ENCODE peak calls at places on chromosomes 6 and 20, in nine cellular contexts. L is mesothelial cell of epicardium, Z is Karpas-422, M is EH, P is H7, O is HTR-8/SVneo, Y is astrocyte of the spinal cord, G is NCI-H1417, A is AG04449. T is an unnamed sample.

GRCh38 chr20:52590100-52590499 is 382.1 kb upstream of the TSHZ2 start:
- DNase-seq in Y (no peak), P (no peak), M (no peak), A (no peak), O (no peak), L (no peak), G (no peak), Z (no peak), T (no peak)

GRCh38 chr6:137882225-137882961 is 15.3 kb downstream of the TNFAIP3 start:
- DNase-seq in Z (peak), O (no peak), G (no peak), M (peak), L (no peak), P (no peak), A (peak), Y (peak), T (no peak)

GRCh38 chr6:105798057-105798456 is 288.1 kb upstream of the PRDM1 start:
- DNase-seq in O (no peak), Y (no peak), L (no peak), G (no peak), M (peak), A (peak), Z (no peak), P (no peak), T (no peak)

GRCh38 chr20:57480444-57481152 is 44.3 kb downstream of the CTCFL start:
- DNase-seq in O (no peak), Y (no peak), P (peak), L (no peak), G (no peak), A (no peak), Z (peak), M (no peak), T (peak)

GRCh38 chr20:22402550-22402949 is 181.8 kb downstream of the FOXA2 start:
- DNase-seq in O (no peak), M (no peak), G (peak), P (no peak), Y (no peak), L (no peak), A (no peak), Z (no peak), T (no peak)

GRCh38 chr6:41639556-41640371 is 1.5 kb downstream of the MDFI start:
- DNase-seq in O (no peak), A (no peak), M (no peak), P (peak), Z (no peak), L (peak), Y (peak), G (no peak), T (no peak)

GRCh38 chr6:44079672-44080071 is 47.6 kb downstream of the MRPL14 start:
- DNase-seq in A (no peak), L (no peak), O (no peak), Z (no peak), M (no peak), G (no peak), Y (no peak), P (no peak), T (no peak)

GRCh38 chr20:13865825-13866351 is 81.1 kb downstream of the NDUFAF5 start:
- DNase-seq in A (peak), P (no peak), L (no peak), Z (no peak), G (peak), M (peak), Y (no peak), O (no peak), T (no peak)

GRCh38 chr6:116244284-116244683 is 9.6 kb downstream of the TSPYL4 start:
- DNase-seq in Y (no peak), Z (no peak), P (no peak), O (no peak), A (no peak), L (no peak), M (no peak), G (peak), T (no peak)

GRCh38 chr6:157056275-157056674 is 267.0 kb downstream of the TMEM242 start:
- DNase-seq in Y (no peak), G (no peak), A (no peak), M (no peak), P (no peak), O (no peak), L (no peak), Z (no peak), T (no peak)

GRCh38 chr20:50515471-50516106 is 5.4 kb downstream of the PTPN1 start:
- DNase-seq in Z (no peak), M (no peak), L (no peak), A (no peak), G (no peak), O (no peak), P (no peak), Y (no peak), T (no peak)

GRCh38 chr20:2164421-2164820 is 62.8 kb downstream of the STK35 start:
- DNase-seq in Z (no peak), Y (no peak), O (no peak), P (no peak), L (no peak), G (no peak), A (no peak), M (no peak), T (no peak)

GRCh38 chr20:59141818-59142581 is 21.6 kb upstream of the ZNF831 start:
- DNase-seq in P (peak), A (no peak), M (peak), G (no peak), Z (peak), O (peak), L (no peak), Y (no peak), T (no peak)

GRCh38 chr20:58550661-58551060 is 35.5 kb upstream of the APCDD1L start:
- DNase-seq in Z (no peak), A (peak), G (no peak), P (peak), O (peak), M (peak), Y (peak), L (no peak), T (no peak)

GRCh38 chr6:39756582-39756981 is 31.4 kb upstream of the KIF6 start:
- DNase-seq in A (no peak), M (no peak), O (no peak), Z (no peak), Y (no peak), P (no peak), L (no peak), G (no peak), T (no peak)

GRCh38 chr6:81788748-81789147 is 36.3 kb upstream of the TENT5A start:
- DNase-seq in M (no peak), P (no peak), O (no peak), L (no peak), G (no peak), A (no peak), Z (no peak), Y (no peak), T (no peak)

GRCh38 chr6:17986656-17987575 is 519 bp downstream of the KIF13A start:
- DNase-seq in L (peak), A (no peak), Y (peak), M (peak), G (peak), O (peak), P (peak), Z (no peak), T (no peak)

GRCh38 chr6:20569000-20569610 is 34.8 kb downstream of the CDKAL1 start:
- DNase-seq in P (no peak), M (no peak), A (no peak), O (peak), Z (no peak), Y (peak), G (no peak), L (no peak), T (no peak)

GRCh38 chr6:28606424-28607391 is 81.0 kb downstream of the GPX5 start:
- DNase-seq in P (peak), A (no peak), O (peak), L (peak), Z (peak), Y (peak), G (peak), M (peak), T (peak)